ENCODE peak calls at places on chromosomes 12 and 14, in nine cellular contexts. E, L, M, Z, P, R, I, F and X are unnamed samples.

GRCh38 chr12:41336041-41336552 is 148.0 kb downstream of the PDZRN4 start:
- DNase-seq in E (no peak), L (no peak), M (no peak), Z (no peak), P (no peak), R (no peak), I (no peak), F (no peak), X (no peak)

GRCh38 chr12:28253175-28253641 is 63.0 kb downstream of the CCDC91 start:
- DNase-seq in E (peak; percentile 26), L (no peak), M (no peak), Z (no peak), P (no peak), R (no peak), I (peak; percentile 41), F (no peak), X (no peak)

GRCh38 chr14:77040309-77040994 is 11.9 kb upstream of the IRF2BPL start:
- DNase-seq in E (peak; percentile 93), L (peak; percentile 99), M (peak; percentile 99), Z (peak; percentile 83), P (peak; percentile 97), R (peak; percentile 93), I (peak; percentile 99), F (peak; percentile 100), X (peak; percentile 100)

GRCh38 chr14:73721101-73721821 is 7.1 kb upstream of the PNMA1 start:
- DNase-seq in E (no peak), L (no peak), M (no peak), Z (no peak), P (no peak), R (no peak), I (no peak), F (no peak), X (no peak)

GRCh38 chr12:110224379-110225304 is 56.4 kb upstream of the ATP2A2 start:
- DNase-seq in E (no peak), L (peak; percentile 75), M (no peak), Z (no peak), P (no peak), R (no peak), I (peak; percentile 78), F (no peak), X (no peak)

GRCh38 chr12:39595923-39596322 is 23.7 kb downstream of the ABCD2 start:
- DNase-seq in E (no peak), L (no peak), M (no peak), Z (no peak), P (no peak), R (no peak), I (no peak), F (no peak), X (no peak)

GRCh38 chr12:95198914-95199313 is 18.4 kb downstream of the FGD6 start:
- DNase-seq in E (no peak), L (no peak), M (no peak), Z (no peak), P (no peak), R (no peak), I (no peak), F (no peak), X (no peak)

GRCh38 chr14:68951051-68951797 is 27.9 kb downstream of the ACTN1 start:
- DNase-seq in E (no peak), L (peak; percentile 89), M (no peak), Z (no peak), P (peak; percentile 94), R (no peak), I (peak; percentile 100), F (peak; percentile 86), X (peak; percentile 90)

GRCh38 chr14:104506461-104507253 is 72.9 kb upstream of the C14orf180 start:
- DNase-seq in E (no peak), L (no peak), M (no peak), Z (no peak), P (no peak), R (no peak), I (no peak), F (no peak), X (no peak)

GRCh38 chr14:58637391-58638230 is at the start of gene DACT1:
- DNase-seq in E (peak; percentile 24), L (no peak), M (peak; percentile 63), Z (no peak), P (no peak), R (no peak), I (peak; percentile 76), F (peak; percentile 81), X (peak; percentile 55)

GRCh38 chr12:122505419-122506051 is 4.8 kb upstream of the ZCCHC8 start:
- DNase-seq in E (no peak), L (no peak), M (no peak), Z (no peak), P (no peak), R (no peak), I (no peak), F (no peak), X (no peak)

GRCh38 chr12:13435535-13435934 is 239.0 kb downstream of the EMP1 start:
- DNase-seq in E (no peak), L (no peak), M (no peak), Z (no peak), P (no peak), R (no peak), I (peak; percentile 28), F (no peak), X (no peak)

GRCh38 chr14:93318927-93319326 is 13.9 kb downstream of the BTBD7 start:
- DNase-seq in E (no peak), L (no peak), M (no peak), Z (no peak), P (no peak), R (no peak), I (peak; percentile 7), F (no peak), X (no peak)

GRCh38 chr14:59664741-59665140 is 88.1 kb upstream of the CCDC175 start:
- DNase-seq in E (no peak), L (peak; percentile 2), M (no peak), Z (no peak), P (no peak), R (no peak), I (peak; percentile 5), F (no peak), X (no peak)

GRCh38 chr12:3454780-3455179 is 36.2 kb upstream of the PRMT8 start:
- DNase-seq in E (no peak), L (no peak), M (no peak), Z (no peak), P (no peak), R (no peak), I (no peak), F (no peak), X (no peak)

GRCh38 chr14:69038449-69039286 is 59.6 kb upstream of the ACTN1 start:
- DNase-seq in E (no peak), L (peak; percentile 63), M (no peak), Z (no peak), P (no peak), R (no peak), I (peak; percentile 95), F (no peak), X (no peak)

GRCh38 chr12:119693006-119693405 is 25.1 kb downstream of the PRKAB1 start:
- DNase-seq in E (no peak), L (peak; percentile 88), M (no peak), Z (no peak), P (no peak), R (no peak), I (peak; percentile 92), F (no peak), X (peak; percentile 70)

GRCh38 chr12:65430571-65431306 is 152.3 kb downstream of the MSRB3 start:
- DNase-seq in E (no peak), L (peak; percentile 48), M (no peak), Z (no peak), P (no peak), R (no peak), I (peak; percentile 84), F (no peak), X (no peak)

GRCh38 chr12:10283028-10283427 is 24.6 kb upstream of the KLRD1 start:
- DNase-seq in E (no peak), L (no peak), M (no peak), Z (no peak), P (no peak), R (no peak), I (no peak), F (no peak), X (no peak)

GRCh38 chr14:101966742-101967141 is 2.4 kb downstream of the DYNC1H1 start:
- DNase-seq in E (no peak), L (no peak), M (no peak), Z (no peak), P (no peak), R (no peak), I (no peak), F (no peak), X (no peak)

GRCh38 chr14:104895786-104896642 is 28.7 kb upstream of the PLD4 start:
- DNase-seq in E (no peak), L (no peak), M (peak; percentile 16), Z (no peak), P (no peak), R (no peak), I (no peak), F (peak; percentile 43), X (peak; percentile 23)

GRCh38 chr12:24795699-24796385 is 153.1 kb downstream of the BCAT1 start:
- DNase-seq in E (no peak), L (no peak), M (no peak), Z (no peak), P (no peak), R (no peak), I (peak; percentile 23), F (no peak), X (no peak)

GRCh38 chr12:111757361-111758119 is 9.2 kb upstream of the ALDH2 start:
- DNase-seq in E (no peak), L (no peak), M (no peak), Z (no peak), P (peak; percentile 57), R (no peak), I (peak; percentile 72), F (peak; percentile 84), X (peak; percentile 56)

GRCh38 chr12:110249716-110250225 is 31.3 kb upstream of the ATP2A2 start:
- DNase-seq in E (no peak), L (no peak), M (no peak), Z (no peak), P (no peak), R (no peak), I (no peak), F (peak; percentile 61), X (peak; percentile 67)

GRCh38 chr12:100789146-100789545 is 5.4 kb upstream of the ANO4 start:
- DNase-seq in E (no peak), L (no peak), M (no peak), Z (no peak), P (no peak), R (no peak), I (peak; percentile 41), F (no peak), X (no peak)

GRCh38 chr12:86158956-86159355 is 97.2 kb downstream of the MGAT4C start:
- DNase-seq in E (no peak), L (no peak), M (no peak), Z (no peak), P (no peak), R (no peak), I (no peak), F (no peak), X (no peak)

GRCh38 chr14:31071151-31071550 is 45.0 kb upstream of the STRN3 start:
- DNase-seq in E (no peak), L (no peak), M (no peak), Z (no peak), P (no peak), R (no peak), I (no peak), F (no peak), X (no peak)

GRCh38 chr12:56017181-56017580 is 3.7 kb upstream of the IKZF4 start:
- DNase-seq in E (no peak), L (no peak), M (no peak), Z (no peak), P (no peak), R (no peak), I (no peak), F (no peak), X (no peak)

GRCh38 chr14:29822430-29822709 is 105.3 kb downstream of the PRKD1 start:
- DNase-seq in E (no peak), L (no peak), M (no peak), Z (no peak), P (no peak), R (no peak), I (no peak), F (no peak), X (no peak)

GRCh38 chr12:6840428-6841138 is at the start of gene GNB3:
- DNase-seq in E (no peak), L (no peak), M (no peak), Z (no peak), P (no peak), R (no peak), I (no peak), F (no peak), X (no peak)

GRCh38 chr14:75298187-75298985 is 19.8 kb downstream of the FOS start:
- DNase-seq in E (no peak), L (no peak), M (peak; percentile 46), Z (no peak), P (peak; percentile 75), R (no peak), I (no peak), F (peak; percentile 78), X (no peak)